ENCODE peak calls at places on chromosomes 11 and 22, in ten cellular contexts. G, L, S, U, Z, D, J, T, P and Q are unnamed samples.

GRCh38 chr11:45869551-45869950 is 15.9 kb upstream of the MAPK8IP1 start:
- DNase-seq in S (no peak), J (no peak), G (no peak), Z (no peak), U (no peak), P (no peak), T (no peak), L (no peak), D (no peak), Q (no peak)

GRCh38 chr22:38766076-38766777 is 10.4 kb upstream of the SUN2 start:
- DNase-seq in G (peak), Z (no peak), D (peak), T (peak), U (peak), P (peak), J (peak), S (no peak), L (peak), Q (peak)

GRCh38 chr11:29263971-29264682 is 752.7 kb downstream of the KCNA4 start:
- DNase-seq in G (no peak), S (no peak), L (peak), P (no peak), Z (no peak), T (no peak), J (no peak), D (peak), U (no peak), Q (no peak)

GRCh38 chr11:132052904-132053303 is 682.5 kb downstream of the NTM start:
- DNase-seq in L (no peak), Z (no peak), G (no peak), D (peak), T (no peak), S (no peak), J (no peak), P (no peak), U (no peak), Q (no peak)

GRCh38 chr11:18374956-18375355 is 19.4 kb upstream of the LDHA start:
- DNase-seq in T (no peak), J (no peak), L (no peak), D (no peak), Z (no peak), S (no peak), P (no peak), G (no peak), U (no peak), Q (no peak)

GRCh38 chr11:86608251-86608799 is 64.1 kb downstream of the ME3 start:
- DNase-seq in D (peak), G (peak), P (no peak), J (peak), Z (peak), T (peak), S (peak), U (peak), L (peak), Q (peak)

GRCh38 chr11:46868912-46869311 is 22.8 kb upstream of the CKAP5 start:
- DNase-seq in P (no peak), G (no peak), L (no peak), D (no peak), T (no peak), S (no peak), J (no peak), U (no peak), Z (no peak), Q (no peak)

GRCh38 chr11:369336-370018 is at the start of gene B4GALNT4:
- DNase-seq in J (no peak), G (no peak), U (no peak), T (no peak), L (peak), S (no peak), D (no peak), Z (peak), P (no peak), Q (no peak)

GRCh38 chr11:76885390-76886097 is 24.8 kb downstream of the ACER3 start:
- DNase-seq in U (no peak), L (peak), Z (peak), S (peak), J (no peak), D (peak), G (no peak), T (no peak), P (no peak), Q (no peak)

DNA sequence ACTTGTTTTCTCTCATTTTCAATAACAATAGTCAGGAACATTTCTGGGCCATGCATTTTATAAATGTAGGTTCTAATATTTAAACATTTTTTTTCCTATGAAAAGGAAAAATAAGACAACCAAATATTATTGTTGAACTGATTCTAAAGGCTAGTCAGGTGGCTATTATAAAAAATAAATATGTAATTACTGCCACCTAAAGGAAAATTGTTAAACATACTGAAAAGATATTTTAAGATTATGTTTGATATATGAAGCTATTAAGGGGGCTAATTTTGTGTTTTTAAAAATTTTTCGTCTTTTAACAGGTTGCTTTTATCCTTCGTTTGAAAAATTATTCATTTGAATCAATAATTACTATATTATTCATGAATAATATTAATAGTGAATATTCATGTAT is 62.2 kb upstream of the FDX1 start:
- DNase-seq in T (no peak), P (no peak), U (no peak), S (no peak), L (peak), G (no peak), J (no peak), D (no peak), Z (no peak), Q (no peak)
- TF ChIP-seq CTCF in T (no peak), P (no peak), U (no peak), S (peak), L (peak), G (peak), J (peak), D (peak), Z (no peak), Q (peak)

GRCh38 chr11:26527685-26528084 is 44.4 kb downstream of the MUC15 start:
- DNase-seq in Z (no peak), U (no peak), J (no peak), G (no peak), T (no peak), S (no peak), P (no peak), D (no peak), L (no peak), Q (no peak)

DNA sequence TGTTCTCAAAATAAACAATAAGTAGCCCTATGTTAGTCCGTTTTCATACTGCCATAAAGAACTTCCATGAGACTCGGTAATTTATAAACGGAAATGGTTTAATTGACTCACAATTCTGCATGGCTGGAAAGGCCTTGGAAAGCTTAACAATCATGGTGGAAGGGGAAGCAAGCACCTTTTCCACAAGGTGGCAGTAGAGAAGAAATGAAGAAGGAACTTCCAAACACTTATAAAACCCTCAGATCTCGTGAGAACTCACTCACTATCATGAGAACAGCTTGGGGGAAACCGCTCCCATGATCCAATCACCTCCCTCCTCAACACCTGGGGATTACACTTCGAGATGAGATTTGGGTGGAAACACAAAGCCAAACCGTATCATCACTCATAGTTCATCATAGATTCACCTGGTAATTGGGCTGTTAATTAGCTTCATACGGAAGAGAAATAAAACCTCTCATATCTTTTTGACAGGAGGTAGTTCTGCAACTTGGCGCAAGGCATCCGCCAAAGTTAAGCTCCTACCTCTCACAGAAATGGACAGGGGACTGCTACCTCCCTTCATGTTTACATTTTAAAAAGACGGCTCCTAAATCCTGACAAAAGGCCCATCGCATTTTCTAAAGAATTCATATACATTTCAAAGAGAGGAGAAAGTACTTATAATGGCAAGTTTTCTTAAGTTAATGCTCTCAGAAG is 49.0 kb downstream of the MUC15 start:
- DNase-seq in G (no peak), L (peak), J (no peak), P (no peak), Z (no peak), T (no peak), D (peak), U (no peak), S (no peak), Q (no peak)
- TF ChIP-seq CTCF in G (no peak), L (peak), J (peak), P (peak), Z (peak), T (no peak), D (peak), U (no peak), S (peak), Q (peak)

GRCh38 chr22:28952857-28953256 is 69.5 kb downstream of the ZNRF3 start:
- DNase-seq in G (no peak), P (no peak), S (no peak), T (no peak), D (peak), U (no peak), L (peak), J (peak), Z (no peak), Q (no peak)

GRCh38 chr22:28951530-28951929 is 68.2 kb downstream of the ZNRF3 start:
- DNase-seq in T (no peak), J (no peak), P (no peak), Z (no peak), S (no peak), L (no peak), D (no peak), G (no peak), U (no peak), Q (no peak)

GRCh38 chr22:28951969-28952521 is 68.7 kb downstream of the ZNRF3 start:
- DNase-seq in P (no peak), G (peak), L (no peak), S (no peak), Z (no peak), U (no peak), T (no peak), J (peak), D (peak), Q (no peak)

GRCh38 chr22:28949788-28950187 is 66.4 kb downstream of the ZNRF3 start:
- DNase-seq in T (no peak), L (no peak), D (peak), J (no peak), S (no peak), P (no peak), U (no peak), G (no peak), Z (no peak), Q (no peak)

DNA sequence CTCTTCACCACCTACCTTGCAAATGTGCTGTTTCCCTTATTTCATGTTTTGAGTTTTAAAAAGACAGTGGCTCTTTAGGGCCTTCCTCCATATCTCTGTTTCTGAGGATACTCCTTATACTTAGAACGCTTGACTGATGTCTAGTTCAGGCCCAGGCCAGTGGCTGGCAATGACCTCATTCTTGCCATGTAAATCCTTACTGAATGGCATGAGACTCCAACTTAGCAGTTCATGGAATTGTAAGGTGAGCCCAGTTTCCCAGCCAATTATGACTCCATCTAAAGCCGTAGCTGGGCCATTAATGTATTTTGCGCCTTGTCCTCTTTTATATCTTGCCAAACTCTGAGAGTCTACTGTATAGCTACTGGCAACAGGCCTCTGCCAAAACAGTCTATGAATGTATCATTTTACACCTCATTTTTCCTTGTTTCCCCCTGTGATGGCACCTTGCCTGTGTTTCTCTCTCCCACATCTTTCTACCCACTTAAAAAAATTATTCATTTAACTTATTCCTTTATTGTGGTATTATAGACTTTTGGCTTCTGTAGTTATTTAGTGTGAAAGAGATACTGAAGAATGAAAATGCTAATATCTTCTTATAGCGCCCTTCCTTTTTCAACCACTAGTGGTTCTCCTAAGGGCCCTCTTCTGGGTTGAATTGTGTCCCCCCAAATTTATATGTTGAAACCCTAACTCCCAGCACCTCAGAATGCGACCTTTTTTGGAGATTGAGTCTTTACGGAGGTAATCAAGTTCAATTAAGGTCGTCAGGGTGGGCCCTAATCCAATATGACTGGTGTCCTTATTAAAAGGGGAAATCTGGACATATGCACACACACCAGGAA is 67.4 kb downstream of the ZNRF3 start:
- DNase-seq in D (no peak), S (no peak), G (no peak), P (no peak), L (no peak), J (no peak), Z (no peak), T (no peak), U (no peak), Q (no peak)
- TF ChIP-seq CTCF in D (peak), S (no peak), G (no peak), P (no peak), L (no peak), J (no peak), Z (no peak), T (no peak), U (no peak), Q (no peak)

GRCh38 chr22:50081426-50082196 is 3.6 kb downstream of the MLC1 start:
- DNase-seq in S (no peak), G (no peak), D (no peak), T (no peak), Z (no peak), U (no peak), P (no peak), J (no peak), L (no peak), Q (no peak)
- TF ChIP-seq CTCF in S (no peak), G (no peak), D (no peak), T (no peak), Z (no peak), U (no peak), P (no peak), J (no peak), L (no peak), Q (no peak)

GRCh38 chr11:99020324-99021225 is at the start of gene CNTN5:
- DNase-seq in J (peak), S (peak), D (peak), L (peak), T (peak), U (peak), Z (peak), G (peak), P (peak), Q (peak)
- TF ChIP-seq CTCF in J (no peak), S (no peak), D (peak), L (peak), T (no peak), U (no peak), Z (no peak), G (no peak), P (no peak), Q (peak)